ENCODE peak calls at places on chromosomes 7 and 10, in eight cellular contexts. U is stimulated activated naive CD8-positive, alpha-beta T cell treated with anti-CD3 and anti-CD28 coated beads, Interleukin-15, Interleukin-2, amounts not matched to agents 100 U/mL and 50 U/mL, for 24 hours; B is activated T-cell treated with anti-CD3 and anti-CD28 coated beads for 48 hours; J is neural progenitor cell; S is pancreas; M is stimulated activated CD8-positive, alpha-beta memory T cell treated with anti-CD3 and anti-CD28 coated beads, Interleukin-15, amount 100 ng/mL, for 48 hours; T is T follicular helper cell; E is NCI-H1105. W is an unnamed sample.

GRCh38 chr10:48789861-48790739 is 105.4 kb downstream of the WDFY4 start:
- DNase-seq in U (no peak), S (no peak), B (no peak), E (no peak), J (no peak), M (no peak), T (no peak), W (no peak)

GRCh38 chr10:124997791-124998623 is 56.1 kb downstream of the ZRANB1 start:
- DNase-seq in E (no peak), J (no peak), T (no peak), S (no peak), B (no peak), U (no peak), M (no peak), W (no peak)

GRCh38 chr10:79608505-79609375 is 2.0 kb upstream of the SFTPA1 start:
- DNase-seq in B (peak; percentile 47), J (peak; percentile 63), E (peak; percentile 3), S (peak; percentile 36), T (no peak), U (peak; percentile 60), M (peak; percentile 16), W (peak; percentile 24)

GRCh38 chr7:23449941-23450340 is 20.4 kb downstream of the IGF2BP3 start:
- DNase-seq in J (no peak), S (no peak), E (no peak), U (no peak), B (no peak), T (no peak), M (no peak), W (peak; percentile 18)

GRCh38 chr10:113704637-113705343 is 25.1 kb downstream of the CASP7 start:
- DNase-seq in M (no peak), U (peak; percentile 25), B (no peak), S (no peak), E (no peak), J (peak; percentile 64), T (no peak), W (peak; percentile 68)

GRCh38 chr7:42907316-42907715 is 4.6 kb downstream of the C7orf25 start:
- DNase-seq in J (no peak), M (no peak), E (no peak), T (no peak), S (no peak), U (no peak), B (no peak), W (peak; percentile 44)

GRCh38 chr10:23461557-23461956 is 22.7 kb downstream of the OTUD1 start:
- DNase-seq in B (no peak), T (no peak), S (no peak), J (peak; percentile 7), M (no peak), U (no peak), E (no peak), W (no peak)

GRCh38 chr7:155066417-155066950 is 3.6 kb upstream of the HTR5A start:
- DNase-seq in M (no peak), T (no peak), J (no peak), E (peak; percentile 6), U (no peak), B (no peak), S (peak; percentile 52), W (peak; percentile 61)

GRCh38 chr7:51009716-51010496 is 227.2 kb upstream of the GRB10 start:
- DNase-seq in J (no peak), S (no peak), E (no peak), T (no peak), B (no peak), M (no peak), U (no peak), W (peak; percentile 73)

GRCh38 chr10:78441010-78441409 is 407.3 kb downstream of the RPS24 start:
- DNase-seq in M (no peak), B (no peak), U (no peak), S (no peak), J (no peak), E (no peak), T (no peak), W (no peak)

GRCh38 chr10:124612611-124613498 is 131.3 kb downstream of the FAM53B start:
- DNase-seq in U (no peak), J (peak; percentile 83), M (no peak), S (no peak), E (no peak), T (no peak), B (no peak), W (peak; percentile 59)

GRCh38 chr7:123271231-123271630 is 71.5 kb upstream of the SLC13A1 start:
- DNase-seq in T (no peak), J (no peak), E (no peak), B (no peak), U (no peak), S (no peak), M (no peak), W (peak; percentile 89)

GRCh38 chr10:4013651-4014085 is 228.7 kb upstream of the KLF6 start:
- DNase-seq in B (peak; percentile 46), S (no peak), M (peak; percentile 71), J (no peak), T (no peak), U (peak; percentile 76), E (no peak), W (no peak)

GRCh38 chr7:190196-190595 is 2.2 kb upstream of the FAM20C start:
- DNase-seq in J (peak; percentile 54), M (no peak), S (no peak), E (no peak), U (no peak), B (no peak), T (no peak), W (no peak)

GRCh38 chr10:80161321-80162084 is 29.0 kb downstream of the PLAC9 start:
- DNase-seq in S (no peak), U (no peak), M (no peak), J (peak; percentile 62), E (peak; percentile 13), T (no peak), B (no peak), W (peak; percentile 26)

GRCh38 chr10:30999084-30999712 is 32.5 kb downstream of the ZNF438 start:
- DNase-seq in S (peak; percentile 22), U (peak; percentile 14), E (no peak), B (peak; percentile 4), J (no peak), M (no peak), T (no peak), W (peak; percentile 42)

GRCh38 chr10:59833810-59834209 is 72.5 kb downstream of the CCDC6 start:
- DNase-seq in E (no peak), J (no peak), U (no peak), M (no peak), T (no peak), S (no peak), B (no peak), W (no peak)

GRCh38 chr7:116499168-116500070 is at the start of gene CAV2:
- DNase-seq in S (peak; percentile 58), E (no peak), U (peak; percentile 32), B (no peak), M (no peak), T (no peak), J (peak; percentile 75), W (peak; percentile 74)

GRCh38 chr10:1420663-1421362 is 316.5 kb downstream of the ADARB2 start:
- DNase-seq in S (peak; percentile 44), M (peak; percentile 38), T (peak; percentile 12), J (peak; percentile 87), E (peak; percentile 70), U (peak; percentile 75), B (peak; percentile 64), W (peak; percentile 9)

GRCh38 chr7:121083138-121083789 is 94.8 kb downstream of the CPED1 start:
- DNase-seq in U (no peak), B (no peak), S (no peak), M (no peak), T (no peak), E (no peak), J (no peak), W (peak; percentile 57)

GRCh38 chr10:44045020-44045419 is 339.9 kb downstream of the CXCL12 start:
- DNase-seq in T (no peak), M (no peak), S (no peak), U (no peak), B (no peak), E (no peak), J (no peak), W (no peak)

GRCh38 chr10:130023454-130024230 is 59.6 kb upstream of the EBF3 start:
- DNase-seq in S (no peak), U (no peak), M (no peak), B (no peak), E (no peak), J (no peak), T (no peak), W (no peak)

GRCh38 chr7:27210441-27211083 is 10.7 kb upstream of the HOXA13 start:
- DNase-seq in E (no peak), T (no peak), U (peak; percentile 60), M (no peak), S (no peak), J (peak; percentile 83), B (no peak), W (peak; percentile 47)

GRCh38 chr10:35103887-35104286 is 13.7 kb upstream of the CUL2 start:
- DNase-seq in M (no peak), E (no peak), B (no peak), J (no peak), T (no peak), S (no peak), U (no peak), W (no peak)

GRCh38 chr10:103890194-103890658 is 27.8 kb downstream of the STN1 start:
- DNase-seq in M (no peak), U (peak; percentile 23), T (no peak), B (no peak), J (no peak), E (no peak), S (peak; percentile 66), W (peak; percentile 50)

GRCh38 chr7:6178273-6179029 is 94.0 kb downstream of the CYTH3 start:
- DNase-seq in M (no peak), S (peak; percentile 65), B (no peak), J (no peak), T (no peak), U (no peak), E (no peak), W (no peak)

GRCh38 chr7:113805976-113806375 is 112.8 kb downstream of the PPP1R3A start:
- DNase-seq in S (no peak), T (no peak), U (no peak), J (no peak), E (no peak), B (no peak), M (no peak), W (no peak)

GRCh38 chr10:17255512-17255911 is 27.5 kb downstream of the VIM start:
- DNase-seq in U (no peak), M (no peak), S (no peak), T (no peak), E (no peak), B (no peak), J (no peak), W (no peak)

GRCh38 chr7:100949931-100950443 is 653 bp downstream of the MUC3A start:
- DNase-seq in J (peak; percentile 17), B (no peak), T (no peak), E (no peak), S (no peak), U (no peak), M (no peak), W (no peak)

GRCh38 chr10:110141185-110141584 is 66.2 kb upstream of the MXI1 start:
- DNase-seq in B (no peak), M (no peak), S (no peak), U (no peak), E (no peak), T (no peak), J (no peak), W (peak; percentile 76)

GRCh38 chr7:94182066-94182465 is 177.9 kb upstream of the BET1 start:
- DNase-seq in B (no peak), S (no peak), E (no peak), J (no peak), U (no peak), T (no peak), M (no peak), W (peak; percentile 63)

GRCh38 chr7:22154130-22154529 is 202.8 kb downstream of the RAPGEF5 start:
- DNase-seq in T (no peak), U (no peak), M (no peak), S (no peak), J (peak; percentile 71), E (no peak), B (no peak), W (peak; percentile 5)

GRCh38 chr7:85175217-85175616 is 11.6 kb downstream of the SEMA3D start:
- DNase-seq in T (no peak), E (no peak), S (no peak), J (no peak), M (no peak), U (no peak), B (no peak), W (peak; percentile 26)

GRCh38 chr10:80472234-80473095 is 18.4 kb downstream of the TSPAN14 start:
- DNase-seq in M (no peak), E (no peak), S (no peak), B (no peak), U (no peak), J (no peak), T (peak; percentile 34), W (peak; percentile 82)